ENCODE peak calls at places on chromosomes 4 and X, in nine cellular contexts. R is WTC11; K is activated T-helper 1 cell treated with anti-CD3 and anti-CD28 coated beads, Interleukin-2, amount 50 U/mL, for 16 hours; C is M059J; B is cerebellar nuclear complex; J is body of pancreas; T is tibial nerve; Y is H9; L is AG09319. N is an unnamed sample.

GRCh38 chr4:17898553-17898952 is 87.8 kb downstream of the NCAPG start:
- DNase-seq in T (no peak), L (no peak), C (no peak), Y (no peak), J (no peak), B (no peak), R (no peak), K (no peak), N (no peak)

GRCh38 chrX:41317487-41318208 is 16.3 kb upstream of the DDX3X start:
- DNase-seq in J (no peak), Y (no peak), R (no peak), L (no peak), B (no peak), C (no peak), T (no peak), K (no peak), N (no peak)

GRCh38 chrX:28590394-28590793 is 3.1 kb downstream of the IL1RAPL1 start:
- DNase-seq in K (no peak), C (no peak), T (no peak), R (no peak), Y (no peak), B (no peak), J (no peak), L (no peak), N (no peak)

GRCh38 chrX:139691493-139691842 is 16.5 kb downstream of the MCF2 start:
- DNase-seq in B (no peak), L (no peak), Y (peak), R (no peak), C (peak), T (no peak), K (no peak), J (peak), N (peak)

GRCh38 chr4:137961051-137961438 is 281.1 kb downstream of the SLC7A11 start:
- DNase-seq in L (peak), Y (no peak), K (no peak), R (no peak), T (no peak), J (no peak), C (peak), B (no peak), N (no peak)

GRCh38 chr4:21097026-21097425 is 396.8 kb downstream of the PACRGL start:
- DNase-seq in B (no peak), J (no peak), K (no peak), C (peak), R (no peak), T (no peak), L (no peak), Y (no peak), N (no peak)

GRCh38 chrX:84469226-84469625 is 33.0 kb downstream of the HDX start:
- DNase-seq in J (no peak), Y (no peak), L (no peak), B (no peak), R (no peak), C (peak), T (no peak), K (no peak), N (no peak)

GRCh38 chrX:70087857-70088256 is 25.6 kb downstream of the OTUD6A start:
- DNase-seq in L (no peak), R (no peak), Y (no peak), C (no peak), B (no peak), T (no peak), K (no peak), J (peak), N (no peak)

GRCh38 chr4:3527101-3527913 is 4.9 kb downstream of the LRPAP1 start:
- DNase-seq in C (no peak), Y (peak), K (no peak), J (no peak), T (no peak), L (no peak), B (no peak), R (peak), N (no peak)

GRCh38 chrX:132561974-132562373 is 73.1 kb upstream of the MBNL3 start:
- DNase-seq in C (no peak), R (no peak), J (no peak), T (no peak), K (no peak), Y (no peak), B (no peak), L (no peak), N (no peak)

GRCh38 chr4:22754091-22754490 is 61.4 kb downstream of the GBA3 start:
- DNase-seq in B (no peak), Y (no peak), J (no peak), K (no peak), T (no peak), R (no peak), C (no peak), L (no peak), N (no peak)

GRCh38 chr4:183029365-183029764 is 69.7 kb upstream of the WWC2 start:
- DNase-seq in C (no peak), K (no peak), Y (no peak), R (no peak), B (no peak), L (no peak), T (no peak), J (no peak), N (no peak)

GRCh38 chrX:28787206-28787605 is 200.0 kb downstream of the IL1RAPL1 start:
- DNase-seq in R (no peak), L (no peak), J (no peak), T (no peak), Y (no peak), C (peak), B (no peak), K (no peak), N (no peak)

GRCh38 chr4:24924309-24924781 is 11.5 kb upstream of the CCDC149 start:
- DNase-seq in R (no peak), Y (no peak), K (no peak), C (peak), B (no peak), T (no peak), J (no peak), L (peak), N (no peak)

GRCh38 chrX:102720237-102721168 is at the start of gene GPRASP3:
- DNase-seq in B (peak), T (peak), Y (no peak), L (peak), J (peak), C (peak), R (peak), K (peak), N (peak)

GRCh38 chrX:19899234-19899788 is 11.9 kb upstream of the SH3KBP1 start:
- DNase-seq in L (no peak), K (no peak), R (no peak), Y (no peak), C (no peak), B (no peak), J (no peak), T (no peak), N (no peak)

GRCh38 chr4:856468-856901 is 30.6 kb upstream of the CPLX1 start:
- DNase-seq in C (no peak), B (no peak), J (no peak), R (no peak), Y (no peak), K (no peak), T (no peak), L (no peak), N (no peak)

GRCh38 chr4:14180983-14181601 is 553.6 kb upstream of the BOD1L1 start:
- DNase-seq in C (peak), Y (no peak), B (no peak), K (no peak), L (no peak), T (no peak), J (peak), R (no peak), N (no peak)

GRCh38 chrX:107673933-107674479 is 45.7 kb downstream of the PRPS1 start:
- DNase-seq in T (peak), J (peak), B (no peak), C (peak), K (peak), R (no peak), Y (peak), L (no peak), N (no peak)

GRCh38 chr4:64774626-64775025 is 365.4 kb upstream of the TECRL start:
- DNase-seq in T (no peak), R (no peak), J (no peak), C (peak), L (no peak), K (no peak), B (no peak), Y (no peak), N (no peak)